ENCODE peak calls at places on chromosome 6, in five cellular contexts. N, O, S, J and U are unnamed samples.

GRCh38 chr6:132950556-132950955 is 136.2 kb downstream of the RPS12 start:
- DNase-seq in N (no peak), O (no peak), S (no peak), J (no peak), U (no peak)

GRCh38 chr6:166781331-166781730 is 154.3 kb upstream of the RPS6KA2 start:
- DNase-seq in N (no peak), O (no peak), S (no peak), J (no peak), U (no peak)

GRCh38 chr6:104958720-104959452 is 2.0 kb downstream of the LIN28B start:
- DNase-seq in N (no peak), O (no peak), S (peak), J (no peak), U (no peak)

GRCh38 chr6:52016918-52017748 is 70.3 kb downstream of the PKHD1 start:
- DNase-seq in N (no peak), O (no peak), S (peak), J (no peak), U (no peak)

GRCh38 chr6:66307490-66307889 is 600.5 kb upstream of the EYS start:
- DNase-seq in N (no peak), O (no peak), S (peak), J (no peak), U (no peak)

GRCh38 chr6:166433096-166433495 is 50.4 kb upstream of the MPC1 start:
- DNase-seq in N (no peak), O (no peak), S (no peak), J (no peak), U (no peak)

GRCh38 chr6:31363809-31364208 is 6.8 kb upstream of the HLA-B start:
- DNase-seq in N (no peak), O (no peak), S (no peak), J (no peak), U (no peak)

GRCh38 chr6:12186543-12186942 is 103.6 kb upstream of the EDN1 start:
- DNase-seq in N (no peak), O (no peak), S (no peak), J (no peak), U (no peak)

GRCh38 chr6:119484598-119484997 is 135.0 kb upstream of the MAN1A1 start:
- DNase-seq in N (peak), O (no peak), S (no peak), J (no peak), U (no peak)

GRCh38 chr6:157710604-157711003 is 112.4 kb upstream of the SNX9 start:
- DNase-seq in N (no peak), O (no peak), S (no peak), J (no peak), U (no peak)

GRCh38 chr6:33705268-33705885 is 6.1 kb downstream of the UQCC2 start:
- DNase-seq in N (no peak), O (no peak), S (no peak), J (no peak), U (no peak)

GRCh38 chr6:34331361-34332050 is 61.0 kb downstream of the NUDT3 start:
- DNase-seq in N (no peak), O (no peak), S (no peak), J (no peak), U (no peak)

GRCh38 chr6:31460361-31461025 is 37.5 kb upstream of the MICB start:
- DNase-seq in N (no peak), O (no peak), S (no peak), J (no peak), U (no peak)

GRCh38 chr6:37259191-37259590 is 1.2 kb upstream of the TMEM217 start:
- DNase-seq in N (no peak), O (no peak), S (no peak), J (no peak), U (no peak)

GRCh38 chr6:98136333-98136732 is 698.0 kb upstream of the POU3F2 start:
- DNase-seq in N (no peak), O (no peak), S (no peak), J (no peak), U (no peak)

GRCh38 chr6:106820412-106820852 is 154.1 kb downstream of the CD24 start:
- DNase-seq in N (peak), O (no peak), S (no peak), J (no peak), U (no peak)

GRCh38 chr6:167906899-167907298 is 80.2 kb downstream of the AFDN start:
- DNase-seq in N (no peak), O (no peak), S (peak), J (peak), U (peak)

GRCh38 chr6:149032599-149033405 is 284.7 kb upstream of the TAB2 start:
- DNase-seq in N (peak), O (no peak), S (no peak), J (no peak), U (no peak)

GRCh38 chr6:56984374-56984773 is 29.5 kb downstream of the BEND6 start:
- DNase-seq in N (peak), O (no peak), S (no peak), J (no peak), U (no peak)

GRCh38 chr6:107115695-107116327 is 496 bp upstream of the BEND3 start:
- DNase-seq in N (no peak), O (peak), S (peak), J (no peak), U (peak)

GRCh38 chr6:121260651-121261102 is 73.6 kb downstream of the TBC1D32 start:
- DNase-seq in N (peak), O (no peak), S (no peak), J (no peak), U (peak)

GRCh38 chr6:32075781-32076494 is 33.2 kb downstream of the TNXB start:
- DNase-seq in N (no peak), O (no peak), S (no peak), J (no peak), U (no peak)

GRCh38 chr6:163243691-163244505 is 170.6 kb upstream of the QKI start:
- DNase-seq in N (peak), O (no peak), S (no peak), J (no peak), U (no peak)

GRCh38 chr6:75147512-75147911 is 58.3 kb downstream of the COL12A1 start:
- DNase-seq in N (peak), O (no peak), S (no peak), J (no peak), U (no peak)

GRCh38 chr6:40188931-40189330 is 254.7 kb upstream of the MOCS1 start:
- DNase-seq in N (no peak), O (no peak), S (no peak), J (no peak), U (no peak)

GRCh38 chr6:12957321-12958051 is 240.9 kb downstream of the PHACTR1 start:
- DNase-seq in N (peak), O (peak), S (peak), J (peak), U (peak)

GRCh38 chr6:6758915-6759654 is 170.6 kb downstream of the LY86 start:
- DNase-seq in N (peak), O (peak), S (peak), J (peak), U (no peak)

GRCh38 chr6:35192301-35192860 is 21.4 kb upstream of the SCUBE3 start:
- DNase-seq in N (no peak), O (no peak), S (no peak), J (no peak), U (no peak)

GRCh38 chr6:135935951-135936601 is 84.6 kb downstream of the PDE7B start:
- DNase-seq in N (peak), O (no peak), S (no peak), J (peak), U (no peak)

GRCh38 chr6:16319813-16320532 is 81.6 kb downstream of the GMPR start:
- DNase-seq in N (peak), O (no peak), S (no peak), J (peak), U (peak)

GRCh38 chr6:104506429-104506828 is 353.3 kb downstream of the HACE1 start:
- DNase-seq in N (no peak), O (no peak), S (no peak), J (no peak), U (no peak)

DNA sequence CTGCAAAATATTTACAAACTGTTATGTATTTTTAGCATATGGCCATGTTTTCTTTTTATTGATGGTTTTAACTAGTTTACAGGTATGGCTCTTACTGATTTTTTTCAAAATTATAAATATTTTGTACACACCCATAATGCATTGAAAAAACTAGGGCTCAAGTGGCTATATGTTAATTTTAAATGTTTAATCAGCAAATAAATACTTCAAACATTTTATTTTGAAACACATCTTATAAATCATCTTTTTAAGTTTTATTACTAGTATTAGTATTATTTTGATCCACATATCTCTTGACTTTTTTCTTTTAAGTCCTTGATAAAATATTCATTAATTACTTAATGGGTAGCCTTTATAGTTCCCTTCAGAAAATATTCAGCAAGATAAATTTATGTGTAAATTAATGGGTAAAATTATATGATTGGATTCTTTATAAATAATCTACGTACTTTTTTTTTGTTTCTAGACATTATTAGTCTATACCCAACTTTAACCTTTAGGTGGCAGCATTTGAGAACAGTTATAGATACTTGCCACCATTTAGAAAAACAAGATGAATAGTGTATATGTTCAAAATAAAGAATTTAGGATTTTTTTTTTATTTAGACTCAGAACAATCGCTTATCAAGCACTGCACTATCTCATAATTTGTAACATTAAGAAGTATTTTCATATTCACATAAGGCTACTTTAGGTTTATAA is 241.9 kb downstream of the ADGRB3 start:
- DNase-seq in N (peak), O (no peak), S (peak), J (no peak), U (no peak)
- TF ChIP-seq CTCF in N (peak), O (peak), S (peak), J (no peak), U (peak)

DNA sequence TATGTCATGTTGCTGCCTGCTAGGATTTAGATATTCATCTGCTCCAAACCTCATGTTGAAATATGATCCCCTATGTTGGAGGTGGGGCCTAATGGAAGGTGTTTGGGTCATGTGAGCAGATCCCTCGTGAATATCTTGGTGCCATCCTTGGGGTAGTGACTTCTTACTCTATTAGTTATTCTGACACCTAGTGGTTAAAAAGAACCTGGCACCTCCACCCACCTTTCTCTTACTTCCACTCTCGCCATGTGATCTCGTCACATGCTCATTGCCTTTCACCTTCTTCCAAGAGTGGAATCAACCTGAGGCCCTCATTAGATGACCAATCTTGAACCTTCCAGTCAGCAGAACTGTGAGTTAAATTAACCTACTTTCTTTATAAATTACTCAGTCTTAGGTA is 549.4 kb upstream of the SYNCRIP start:
- DNase-seq in N (no peak), O (no peak), S (peak), J (no peak), U (no peak)
- TF ChIP-seq CTCF in N (no peak), O (peak), S (peak), J (no peak), U (no peak)

GRCh38 chr6:131063028-131063763 is at the start of gene EPB41L2:
- DNase-seq in N (peak), O (peak), S (peak), J (peak), U (peak)
- TF ChIP-seq CTCF in N (no peak), O (peak), S (no peak), J (peak), U (peak)

GRCh38 chr6:2596222-2596621 is 154.5 kb downstream of the MYLK4 start:
- DNase-seq in N (no peak), O (no peak), S (peak), J (no peak), U (no peak)
- TF ChIP-seq CTCF in N (no peak), O (no peak), S (peak), J (peak), U (no peak)